ENCODE peak calls at places on chromosomes 5 and 9, in five cellular contexts. M, Y, V, O and H are unnamed samples.

GRCh38 chr5:28249771-28250415 is 1211.5 kb upstream of the CDH9 start:
- DNase-seq in M (no peak), Y (no peak), V (no peak), O (no peak), H (no peak)

GRCh38 chr5:28523887-28524637 is 1485.7 kb upstream of the CDH9 start:
- DNase-seq in M (no peak), Y (no peak), V (no peak), O (no peak), H (no peak)

GRCh38 chr5:147081256-147081872 is 153.5 kb upstream of the STK32A start:
- DNase-seq in M (no peak), Y (peak), V (no peak), O (no peak), H (no peak)

GRCh38 chr5:130976491-130976890 is 188.6 kb downstream of the HINT1 start:
- DNase-seq in M (no peak), Y (no peak), V (no peak), O (no peak), H (no peak)

GRCh38 chr5:134503088-134503936 is 22.2 kb upstream of the JADE2 start:
- DNase-seq in M (no peak), Y (no peak), V (peak), O (peak), H (peak)

GRCh38 chr9:99057665-99058625 is 47.0 kb upstream of the TGFBR1 start:
- DNase-seq in M (no peak), Y (no peak), V (peak), O (no peak), H (peak)

GRCh38 chr5:150486402-150487198 is 21.3 kb upstream of the NDST1 start:
- DNase-seq in M (peak), Y (peak), V (peak), O (peak), H (no peak)

GRCh38 chr9:8868632-8869031 is 1069.1 kb upstream of the DMAC1 start:
- DNase-seq in M (no peak), Y (no peak), V (no peak), O (no peak), H (no peak)

GRCh38 chr5:126070481-126070880 is 352.7 kb upstream of the GRAMD2B start:
- DNase-seq in M (no peak), Y (no peak), V (no peak), O (no peak), H (no peak)

GRCh38 chr5:159135896-159136531 is 36.3 kb upstream of the EBF1 start:
- DNase-seq in M (no peak), Y (no peak), V (no peak), O (no peak), H (no peak)

GRCh38 chr9:94927762-94928158 is 201.3 kb downstream of the AOPEP start:
- DNase-seq in M (no peak), Y (no peak), V (no peak), O (no peak), H (no peak)

GRCh38 chr9:111914749-111915424 is 18.3 kb downstream of the UGCG start:
- DNase-seq in M (peak), Y (peak), V (no peak), O (no peak), H (no peak)

GRCh38 chr5:9343146-9343850 is 202.6 kb downstream of the SEMA5A start:
- DNase-seq in M (no peak), Y (no peak), V (no peak), O (no peak), H (no peak)

GRCh38 chr9:83441390-83441789 is 96.8 kb downstream of the FRMD3 start:
- DNase-seq in M (no peak), Y (peak), V (no peak), O (no peak), H (no peak)

GRCh38 chr5:76542236-76542635 is 81.0 kb downstream of the F2RL2 start:
- DNase-seq in M (no peak), Y (no peak), V (no peak), O (no peak), H (no peak)

GRCh38 chr5:1384521-1384920 is 39.6 kb upstream of the CLPTM1L start:
- DNase-seq in M (no peak), Y (no peak), V (no peak), O (no peak), H (no peak)

GRCh38 chr5:41270423-41271251 is 57.3 kb upstream of the C6 start:
- DNase-seq in M (peak), Y (peak), V (peak), O (no peak), H (no peak)

GRCh38 chr9:128136816-128137793 is 9.6 kb upstream of the PTGES2 start:
- DNase-seq in M (no peak), Y (no peak), V (no peak), O (no peak), H (no peak)

GRCh38 chr5:145825751-145826180 is 9.4 kb downstream of the PRELID2 start:
- DNase-seq in M (peak), Y (peak), V (peak), O (no peak), H (peak)

GRCh38 chr5:151191661-151192060 is 32.2 kb downstream of the CCDC69 start:
- DNase-seq in M (no peak), Y (no peak), V (no peak), O (no peak), H (no peak)

GRCh38 chr9:134484479-134484878 is 157.1 kb upstream of the COL5A1 start:
- DNase-seq in M (no peak), Y (no peak), V (no peak), O (no peak), H (no peak)

GRCh38 chr9:90423661-90424193 is 218.9 kb downstream of the DIRAS2 start:
- DNase-seq in M (no peak), Y (no peak), V (no peak), O (no peak), H (no peak)

GRCh38 chr5:6583049-6583880 is 49.6 kb downstream of the NSUN2 start:
- DNase-seq in M (no peak), Y (no peak), V (no peak), O (no peak), H (no peak)

GRCh38 chr5:65066385-65066784 is 297.7 kb downstream of the CWC27 start:
- DNase-seq in M (no peak), Y (no peak), V (peak), O (no peak), H (no peak)

GRCh38 chr9:127520941-127521918 is 69.9 kb downstream of the LRSAM1 start:
- DNase-seq in M (no peak), Y (no peak), V (no peak), O (no peak), H (no peak)

GRCh38 chr9:130453487-130453886 is 8.7 kb downstream of the ASS1 start:
- DNase-seq in M (no peak), Y (peak), V (no peak), O (no peak), H (no peak)

GRCh38 chr5:169149317-169149716 is 151.6 kb downstream of the SLIT3 start:
- DNase-seq in M (no peak), Y (peak), V (no peak), O (no peak), H (no peak)

GRCh38 chr5:159887050-159887449 is 29.2 kb upstream of the ADRA1B start:
- DNase-seq in M (no peak), Y (peak), V (no peak), O (no peak), H (no peak)